ENCODE peak calls at places on chromosome 7, in six cellular contexts. One of them, this sample, is unnamed. For H3K9me3, the result is how much of the 10 kb centered on the place peaks cover.

GRCh38 chr7:44914992-44915607 is 29.8 kb upstream of the PURB start:
- DNase-seq in esophagus squamous epithelium: no peak
- DNase-seq in breast epithelium: no peak
- DNase-seq in HepG2: no peak
- DNase-seq in heart right ventricle: no peak
- DNase-seq in CD8-positive, alpha-beta T cell: peak
- DNase-seq in this sample: no peak

GRCh38 chr7:365593-365992 is 75.6 kb downstream of the FOXL3 start:
- DNase-seq in esophagus squamous epithelium: no peak
- DNase-seq in breast epithelium: no peak
- DNase-seq in HepG2: no peak
- DNase-seq in heart right ventricle: no peak
- DNase-seq in CD8-positive, alpha-beta T cell: no peak
- DNase-seq in this sample: no peak

GRCh38 chr7:134890246-134891240 is 95.8 kb upstream of the AGBL3 start:
- DNase-seq in esophagus squamous epithelium: no peak
- DNase-seq in breast epithelium: peak
- DNase-seq in HepG2: peak
- DNase-seq in heart right ventricle: no peak
- DNase-seq in CD8-positive, alpha-beta T cell: no peak
- DNase-seq in this sample: no peak

GRCh38 chr7:104052979-104053378 is 63.5 kb upstream of the RELN start:
- DNase-seq in esophagus squamous epithelium: no peak
- DNase-seq in breast epithelium: no peak
- DNase-seq in HepG2: no peak
- DNase-seq in heart right ventricle: no peak
- DNase-seq in CD8-positive, alpha-beta T cell: no peak
- DNase-seq in this sample: no peak

GRCh38 chr7:27110163-27110976 is 7.9 kb upstream of the HOXA2 start:
- DNase-seq in esophagus squamous epithelium: no peak
- DNase-seq in breast epithelium: no peak
- DNase-seq in HepG2: no peak
- DNase-seq in heart right ventricle: no peak
- DNase-seq in CD8-positive, alpha-beta T cell: no peak
- DNase-seq in this sample: peak

GRCh38 chr7:105769951-105770628 is 106.3 kb downstream of the ATXN7L1 start:
- DNase-seq in esophagus squamous epithelium: no peak
- DNase-seq in breast epithelium: no peak
- DNase-seq in HepG2: no peak
- DNase-seq in heart right ventricle: no peak
- DNase-seq in CD8-positive, alpha-beta T cell: no peak
- DNase-seq in this sample: no peak

GRCh38 chr7:65809259-65809981 is 63.5 kb upstream of the VKORC1L1 start:
- DNase-seq in esophagus squamous epithelium: no peak
- DNase-seq in breast epithelium: no peak
- DNase-seq in HepG2: no peak
- DNase-seq in heart right ventricle: no peak
- DNase-seq in CD8-positive, alpha-beta T cell: no peak
- DNase-seq in this sample: no peak

GRCh38 chr7:117839507-117839906 is 33.7 kb downstream of the CTTNBP2 start:
- DNase-seq in esophagus squamous epithelium: no peak
- DNase-seq in breast epithelium: no peak
- DNase-seq in HepG2: no peak
- DNase-seq in heart right ventricle: no peak
- DNase-seq in CD8-positive, alpha-beta T cell: no peak
- DNase-seq in this sample: no peak

GRCh38 chr7:65317372-65317771 is 56.3 kb upstream of the ZNF92 start:
- DNase-seq in esophagus squamous epithelium: no peak
- DNase-seq in breast epithelium: no peak
- DNase-seq in HepG2: no peak
- DNase-seq in heart right ventricle: no peak
- DNase-seq in CD8-positive, alpha-beta T cell: no peak
- DNase-seq in this sample: no peak

GRCh38 chr7:28408105-28408973 is 4.0 kb upstream of the CREB5 start:
- DNase-seq in esophagus squamous epithelium: no peak
- DNase-seq in breast epithelium: no peak
- DNase-seq in HepG2: no peak
- DNase-seq in heart right ventricle: peak
- DNase-seq in CD8-positive, alpha-beta T cell: no peak
- DNase-seq in this sample: peak

GRCh38 chr7:33459340-33459751 is 330.0 kb downstream of the BBS9 start:
- DNase-seq in esophagus squamous epithelium: no peak
- DNase-seq in breast epithelium: no peak
- DNase-seq in HepG2: peak
- DNase-seq in heart right ventricle: no peak
- DNase-seq in CD8-positive, alpha-beta T cell: no peak
- DNase-seq in this sample: no peak

GRCh38 chr7:47100815-47101435 is 481.0 kb downstream of the TNS3 start:
- DNase-seq in esophagus squamous epithelium: no peak
- DNase-seq in breast epithelium: no peak
- DNase-seq in HepG2: peak
- DNase-seq in heart right ventricle: peak
- DNase-seq in CD8-positive, alpha-beta T cell: no peak
- DNase-seq in this sample: peak

GRCh38 chr7:81624021-81624630 is 145.7 kb downstream of the HGF start:
- DNase-seq in esophagus squamous epithelium: no peak
- DNase-seq in breast epithelium: no peak
- DNase-seq in HepG2: peak
- DNase-seq in heart right ventricle: no peak
- DNase-seq in CD8-positive, alpha-beta T cell: no peak
- DNase-seq in this sample: no peak

GRCh38 chr7:114989531-114989930 is 67.6 kb downstream of the MDFIC start:
- DNase-seq in esophagus squamous epithelium: no peak
- DNase-seq in breast epithelium: no peak
- DNase-seq in HepG2: no peak
- DNase-seq in heart right ventricle: no peak
- DNase-seq in CD8-positive, alpha-beta T cell: no peak
- DNase-seq in this sample: no peak

GRCh38 chr7:44971991-44972441 is 6.8 kb downstream of the MYO1G start:
- DNase-seq in esophagus squamous epithelium: no peak
- DNase-seq in breast epithelium: no peak
- DNase-seq in HepG2: peak
- DNase-seq in heart right ventricle: no peak
- DNase-seq in CD8-positive, alpha-beta T cell: no peak
- DNase-seq in this sample: no peak

GRCh38 chr7:119254741-119255140 is 1018.2 kb upstream of the KCND2 start:
- DNase-seq in esophagus squamous epithelium: no peak
- DNase-seq in breast epithelium: no peak
- DNase-seq in HepG2: no peak
- DNase-seq in heart right ventricle: no peak
- DNase-seq in CD8-positive, alpha-beta T cell: no peak
- DNase-seq in this sample: no peak

GRCh38 chr7:66696774-66697191 is 43.8 kb upstream of the RABGEF1 start:
- DNase-seq in esophagus squamous epithelium: no peak
- DNase-seq in breast epithelium: no peak
- DNase-seq in HepG2: peak
- DNase-seq in heart right ventricle: peak
- DNase-seq in CD8-positive, alpha-beta T cell: no peak
- DNase-seq in this sample: no peak

GRCh38 chr7:44145419-44145968 is 4.4 kb upstream of the MYL7 start:
- DNase-seq in esophagus squamous epithelium: no peak
- DNase-seq in breast epithelium: no peak
- DNase-seq in HepG2: no peak
- DNase-seq in heart right ventricle: no peak
- DNase-seq in CD8-positive, alpha-beta T cell: peak
- DNase-seq in this sample: no peak

GRCh38 chr7:994592-995308 is 11.8 kb downstream of the CYP2W1 start:
- DNase-seq in esophagus squamous epithelium: no peak
- DNase-seq in breast epithelium: no peak
- DNase-seq in HepG2: no peak
- DNase-seq in heart right ventricle: no peak
- DNase-seq in CD8-positive, alpha-beta T cell: no peak
- DNase-seq in this sample: no peak

GRCh38 chr7:6251653-6252052 is 20.8 kb downstream of the CYTH3 start:
- DNase-seq in esophagus squamous epithelium: no peak
- DNase-seq in breast epithelium: no peak
- DNase-seq in HepG2: no peak
- DNase-seq in heart right ventricle: no peak
- DNase-seq in CD8-positive, alpha-beta T cell: no peak
- DNase-seq in this sample: no peak

GRCh38 chr7:129376076-129376777 is 58.0 kb upstream of the STRIP2 start:
- DNase-seq in esophagus squamous epithelium: no peak
- DNase-seq in breast epithelium: no peak
- DNase-seq in HepG2: peak
- DNase-seq in heart right ventricle: no peak
- DNase-seq in CD8-positive, alpha-beta T cell: peak
- DNase-seq in this sample: peak

GRCh38 chr7:18715988-18716387 is 220.4 kb downstream of the HDAC9 start:
- DNase-seq in esophagus squamous epithelium: no peak
- DNase-seq in breast epithelium: no peak
- DNase-seq in HepG2: no peak
- DNase-seq in heart right ventricle: no peak
- DNase-seq in CD8-positive, alpha-beta T cell: no peak
- DNase-seq in this sample: no peak

GRCh38 chr7:54788664-54789063 is 29.7 kb upstream of the SEC61G start:
- DNase-seq in esophagus squamous epithelium: no peak
- DNase-seq in breast epithelium: no peak
- DNase-seq in HepG2: peak
- DNase-seq in heart right ventricle: no peak
- DNase-seq in CD8-positive, alpha-beta T cell: no peak
- DNase-seq in this sample: peak

GRCh38 chr7:28958946-28959417 is 852 bp upstream of the TRIL start:
- DNase-seq in esophagus squamous epithelium: no peak
- DNase-seq in breast epithelium: peak
- DNase-seq in HepG2: no peak
- DNase-seq in heart right ventricle: no peak
- DNase-seq in CD8-positive, alpha-beta T cell: no peak
- DNase-seq in this sample: no peak

GRCh38 chr7:7114575-7115291 is 67.6 kb upstream of the C1GALT1 start:
- DNase-seq in esophagus squamous epithelium: no peak
- DNase-seq in breast epithelium: no peak
- DNase-seq in HepG2: peak
- DNase-seq in heart right ventricle: no peak
- DNase-seq in CD8-positive, alpha-beta T cell: no peak
- DNase-seq in this sample: no peak

GRCh38 chr7:2518737-2519118 is 846 bp upstream of the LFNG start:
- DNase-seq in esophagus squamous epithelium: no peak
- DNase-seq in breast epithelium: no peak
- DNase-seq in HepG2: no peak
- DNase-seq in heart right ventricle: no peak
- DNase-seq in CD8-positive, alpha-beta T cell: no peak
- DNase-seq in this sample: no peak

GRCh38 chr7:91883676-91884362 is 3.3 kb upstream of the MTERF1 start:
- DNase-seq in esophagus squamous epithelium: no peak
- DNase-seq in breast epithelium: no peak
- DNase-seq in HepG2: no peak
- DNase-seq in heart right ventricle: no peak
- DNase-seq in CD8-positive, alpha-beta T cell: no peak
- DNase-seq in this sample: no peak

GRCh38 chr7:39919646-39920045 is 30.4 kb upstream of the CDK13 start:
- DNase-seq in esophagus squamous epithelium: no peak
- DNase-seq in breast epithelium: no peak
- DNase-seq in HepG2: peak
- DNase-seq in heart right ventricle: no peak
- DNase-seq in CD8-positive, alpha-beta T cell: no peak
- DNase-seq in this sample: no peak

GRCh38 chr7:150466477-150466876 is 16.0 kb downstream of the GIMAP8 start:
- DNase-seq in esophagus squamous epithelium: no peak
- DNase-seq in breast epithelium: no peak
- DNase-seq in HepG2: no peak
- DNase-seq in heart right ventricle: no peak
- DNase-seq in CD8-positive, alpha-beta T cell: no peak
- DNase-seq in this sample: no peak

GRCh38 chr7:106841896-106842390 is 23.1 kb upstream of the PIK3CG start:
- DNase-seq in esophagus squamous epithelium: no peak
- DNase-seq in breast epithelium: no peak
- DNase-seq in HepG2: no peak
- DNase-seq in heart right ventricle: no peak
- DNase-seq in CD8-positive, alpha-beta T cell: no peak
- DNase-seq in this sample: no peak

GRCh38 chr7:142939226-142939910 is at the start of gene LLCFC1:
- DNase-seq in esophagus squamous epithelium: no peak
- DNase-seq in breast epithelium: no peak
- DNase-seq in HepG2: peak
- DNase-seq in heart right ventricle: no peak
- DNase-seq in CD8-positive, alpha-beta T cell: no peak
- DNase-seq in this sample: no peak

GRCh38 chr7:7176421-7177043 is 5.8 kb upstream of the C1GALT1 start:
- DNase-seq in esophagus squamous epithelium: no peak
- DNase-seq in breast epithelium: no peak
- DNase-seq in HepG2: peak
- DNase-seq in heart right ventricle: no peak
- DNase-seq in CD8-positive, alpha-beta T cell: no peak
- DNase-seq in this sample: no peak

GRCh38 chr7:140639366-140640053 is 1.1 kb downstream of the DENND2A start:
- DNase-seq in esophagus squamous epithelium: no peak
- DNase-seq in breast epithelium: no peak
- DNase-seq in HepG2: no peak
- DNase-seq in heart right ventricle: peak
- DNase-seq in CD8-positive, alpha-beta T cell: no peak
- DNase-seq in this sample: no peak

DNA sequence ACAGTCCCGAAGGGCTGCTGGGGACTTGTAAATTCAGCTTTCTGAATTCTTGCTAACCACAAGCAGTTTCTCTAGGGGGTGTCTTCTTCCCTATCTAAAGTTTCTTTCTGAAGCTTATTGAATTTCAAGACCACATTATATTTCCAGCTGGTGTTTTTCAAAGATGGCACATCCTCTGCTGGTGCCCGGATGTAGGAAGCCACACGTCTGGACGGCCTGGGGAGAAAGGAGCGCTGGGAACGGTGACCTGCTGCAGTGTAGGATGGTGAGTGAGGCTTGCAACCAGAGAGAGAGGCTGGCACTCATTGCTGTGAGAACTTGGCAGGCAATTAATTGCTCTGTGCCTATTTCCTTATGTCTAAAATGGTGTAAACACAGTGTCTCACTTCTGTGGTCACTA is 776.4 kb downstream of the TYW1 start:
- DNase-seq in esophagus squamous epithelium: no peak
- DNase-seq in breast epithelium: no peak
- DNase-seq in HepG2: no peak
- DNase-seq in heart right ventricle: no peak
- DNase-seq in CD8-positive, alpha-beta T cell: no peak
- DNase-seq in this sample: no peak
- H3K9me3 ChIP-seq in esophagus squamous epithelium: under half
- H3K9me3 ChIP-seq in breast epithelium: under half
- H3K9me3 ChIP-seq in HepG2: under half
- H3K9me3 ChIP-seq in heart right ventricle: under half
- H3K9me3 ChIP-seq in CD8-positive, alpha-beta T cell: under half
- H3K9me3 ChIP-seq in this sample: under half

GRCh38 chr7:157760004-157760730 is 423.4 kb downstream of the DNAJB6 start:
- DNase-seq in esophagus squamous epithelium: no peak
- DNase-seq in breast epithelium: no peak
- DNase-seq in HepG2: no peak
- DNase-seq in heart right ventricle: no peak
- DNase-seq in CD8-positive, alpha-beta T cell: no peak
- DNase-seq in this sample: no peak
- TF ChIP-seq CTCF in esophagus squamous epithelium: no peak
- TF ChIP-seq CTCF in breast epithelium: no peak
- TF ChIP-seq CTCF in HepG2: no peak
- TF ChIP-seq CTCF in heart right ventricle: no peak
- TF ChIP-seq CTCF in CD8-positive, alpha-beta T cell: no peak
- TF ChIP-seq CTCF in this sample: no peak

GRCh38 chr7:21946228-21946709 is 570 bp upstream of the CDCA7L start:
- DNase-seq in esophagus squamous epithelium: no peak
- DNase-seq in breast epithelium: peak
- DNase-seq in HepG2: no peak
- DNase-seq in heart right ventricle: no peak
- DNase-seq in CD8-positive, alpha-beta T cell: no peak
- DNase-seq in this sample: no peak
- H3K27ac ChIP-seq in esophagus squamous epithelium: peak
- H3K27ac ChIP-seq in breast epithelium: peak
- H3K27ac ChIP-seq in HepG2: no peak
- H3K27ac ChIP-seq in heart right ventricle: peak
- H3K27ac ChIP-seq in CD8-positive, alpha-beta T cell: no peak
- H3K27ac ChIP-seq in this sample: peak

GRCh38 chr7:157499121-157499834 is 162.5 kb downstream of the DNAJB6 start:
- DNase-seq in esophagus squamous epithelium: no peak
- DNase-seq in breast epithelium: peak
- DNase-seq in HepG2: no peak
- DNase-seq in heart right ventricle: no peak
- DNase-seq in CD8-positive, alpha-beta T cell: no peak
- DNase-seq in this sample: no peak
- H3K9me3 ChIP-seq in esophagus squamous epithelium: under half
- H3K9me3 ChIP-seq in breast epithelium: under half
- H3K9me3 ChIP-seq in HepG2: under half
- H3K9me3 ChIP-seq in heart right ventricle: under half
- H3K9me3 ChIP-seq in CD8-positive, alpha-beta T cell: under half
- H3K9me3 ChIP-seq in this sample: under half